ENCODE peak calls at places on chromosomes 6 and 20, in four cellular contexts. One of them, this sample, is unnamed.

GRCh38 chr20:41837669-41838224 is 219.6 kb upstream of the CHD6 start:
- DNase-seq in lung: no peak
- DNase-seq in OCI-LY7: no peak
- DNase-seq in A549: no peak
- DNase-seq in this sample: no peak

GRCh38 chr6:168291450-168291849 is 28.1 kb downstream of the DACT2 start:
- DNase-seq in A549: no peak
- DNase-seq in OCI-LY7: no peak
- DNase-seq in lung: no peak
- DNase-seq in this sample: no peak

GRCh38 chr20:1674361-1674760 is 16.8 kb upstream of the SIRPG start:
- DNase-seq in A549: no peak
- DNase-seq in lung: no peak
- DNase-seq in OCI-LY7: no peak
- DNase-seq in this sample: no peak

GRCh38 chr20:45347936-45348809 is at the start of gene SDC4:
- DNase-seq in OCI-LY7: no peak
- DNase-seq in A549: peak; percentile 51
- DNase-seq in lung: peak; percentile 60
- DNase-seq in this sample: peak; percentile 68

GRCh38 chr20:22601361-22602141 is 17.2 kb upstream of the FOXA2 start:
- DNase-seq in lung: no peak
- DNase-seq in OCI-LY7: no peak
- DNase-seq in A549: peak; percentile 70
- DNase-seq in this sample: no peak

GRCh38 chr6:157045831-157046454 is 268.8 kb downstream of the ARID1B start:
- DNase-seq in OCI-LY7: no peak
- DNase-seq in lung: no peak
- DNase-seq in A549: peak; percentile 57
- DNase-seq in this sample: no peak

GRCh38 chr6:133837801-133838349 is 51.0 kb upstream of the TCF21 start:
- DNase-seq in lung: peak; percentile 53
- DNase-seq in A549: peak; percentile 81
- DNase-seq in OCI-LY7: peak; percentile 21
- DNase-seq in this sample: peak; percentile 46

GRCh38 chr6:168088161-168089106 is 9.4 kb upstream of the FRMD1 start:
- DNase-seq in OCI-LY7: no peak
- DNase-seq in A549: no peak
- DNase-seq in lung: no peak
- DNase-seq in this sample: peak; percentile 36

GRCh38 chr6:159513074-159513473 is 180.0 kb downstream of the SOD2 start:
- DNase-seq in OCI-LY7: no peak
- DNase-seq in A549: no peak
- DNase-seq in lung: no peak
- DNase-seq in this sample: no peak

GRCh38 chr6:167786859-167787675 is 39.6 kb upstream of the AFDN start:
- DNase-seq in lung: no peak
- DNase-seq in OCI-LY7: no peak
- DNase-seq in A549: no peak
- DNase-seq in this sample: no peak

GRCh38 chr6:150478651-150479498 is 110.1 kb downstream of the IYD start:
- DNase-seq in A549: no peak
- DNase-seq in lung: no peak
- DNase-seq in OCI-LY7: no peak
- DNase-seq in this sample: no peak

GRCh38 chr6:136959471-136959891 is 37.4 kb downstream of the SLC35D3 start:
- DNase-seq in A549: no peak
- DNase-seq in lung: no peak
- DNase-seq in OCI-LY7: no peak
- DNase-seq in this sample: no peak
- H3K27ac ChIP-seq in A549: no peak overlapping the region
- H3K27ac ChIP-seq in lung: no peak overlapping the region
- H3K27ac ChIP-seq in OCI-LY7: no peak overlapping the region
- H3K27ac ChIP-seq in this sample: no peak overlapping the region

GRCh38 chr6:11017090-11017489 is 27.0 kb downstream of the ELOVL2 start:
- DNase-seq in lung: no peak
- DNase-seq in OCI-LY7: no peak
- DNase-seq in A549: no peak
- DNase-seq in this sample: no peak

GRCh38 chr6:11021714-11022113 is 22.4 kb downstream of the ELOVL2 start:
- DNase-seq in lung: no peak
- DNase-seq in A549: no peak
- DNase-seq in OCI-LY7: no peak
- DNase-seq in this sample: no peak

GRCh38 chr6:11016452-11016851 is 27.7 kb downstream of the ELOVL2 start:
- DNase-seq in lung: no peak
- DNase-seq in A549: no peak
- DNase-seq in OCI-LY7: no peak
- DNase-seq in this sample: no peak

GRCh38 chr6:11021003-11021402 is 23.1 kb downstream of the ELOVL2 start:
- DNase-seq in A549: no peak
- DNase-seq in OCI-LY7: no peak
- DNase-seq in lung: no peak
- DNase-seq in this sample: no peak

DNA sequence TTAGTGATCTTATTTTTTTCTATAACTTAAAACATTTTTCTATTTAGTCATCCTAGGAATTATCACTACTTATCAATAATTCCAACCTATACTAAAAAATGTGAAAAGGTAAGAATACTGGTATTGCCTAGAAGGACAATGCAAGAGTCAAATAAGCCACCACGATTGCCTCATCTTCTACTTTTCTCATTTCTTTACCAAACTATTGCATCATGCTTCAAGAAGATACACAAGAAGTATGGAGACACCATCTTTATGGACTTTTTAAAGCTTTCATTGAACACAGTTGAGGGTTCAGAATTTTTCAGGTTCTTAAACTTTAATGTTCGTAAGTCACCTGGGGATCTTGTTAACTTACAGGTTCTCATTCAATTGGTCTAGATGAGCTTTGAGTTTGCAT is 25.9 kb downstream of the ELOVL2 start:
- DNase-seq in A549: no peak
- DNase-seq in lung: no peak
- DNase-seq in OCI-LY7: no peak
- DNase-seq in this sample: no peak
- TF ChIP-seq CTCF in A549: no peak
- TF ChIP-seq CTCF in lung: no peak
- TF ChIP-seq CTCF in OCI-LY7: no peak
- TF ChIP-seq CTCF in this sample: no peak

GRCh38 chr20:48538058-48538825 is 289.6 kb downstream of the PREX1 start:
- DNase-seq in A549: peak; percentile 55
- DNase-seq in OCI-LY7: no peak
- DNase-seq in lung: peak; percentile 44
- DNase-seq in this sample: no peak
- H3K4me3 ChIP-seq in A549: no peak overlapping the region
- H3K4me3 ChIP-seq in OCI-LY7: no peak overlapping the region
- H3K4me3 ChIP-seq in lung: no peak overlapping the region
- H3K4me3 ChIP-seq in this sample: no peak overlapping the region

DNA sequence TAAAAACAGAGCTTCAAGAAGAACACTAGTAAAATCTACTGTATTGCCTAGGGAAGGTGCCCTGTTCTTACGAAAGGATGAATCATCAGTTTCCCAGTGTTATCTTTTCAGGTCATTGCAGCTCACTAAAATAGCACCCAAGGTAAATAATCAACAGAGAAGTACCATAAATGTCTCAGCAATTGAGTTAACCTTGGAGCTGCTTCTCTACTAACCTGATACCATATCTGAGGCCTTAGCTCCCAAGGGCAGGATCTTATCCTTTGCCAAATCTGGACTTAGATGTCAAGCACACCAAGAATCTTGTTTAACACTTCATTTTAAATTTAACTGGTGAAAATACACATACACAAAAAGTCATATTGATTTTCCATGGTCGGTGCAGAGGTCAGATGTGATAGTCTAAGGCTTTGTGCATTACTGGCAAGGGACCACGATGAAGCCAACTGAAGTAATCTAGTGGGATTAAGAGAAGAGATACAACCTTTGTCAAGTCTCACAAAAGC is 81.5 kb downstream of the EDN1 start:
- DNase-seq in lung: no peak
- DNase-seq in OCI-LY7: no peak
- DNase-seq in A549: peak; percentile 78
- DNase-seq in this sample: no peak
- H3K27ac ChIP-seq in lung: no peak overlapping the region
- H3K27ac ChIP-seq in OCI-LY7: no peak overlapping the region
- H3K27ac ChIP-seq in A549: peak overlapping the region; percentile 92
- H3K27ac ChIP-seq in this sample: no peak overlapping the region

GRCh38 chr20:18778993-18779392 is 34.6 kb upstream of the SCP2D1 start:
- DNase-seq in A549: no peak
- DNase-seq in OCI-LY7: no peak
- DNase-seq in lung: no peak
- DNase-seq in this sample: no peak
- TF ChIP-seq CTCF in A549: no peak
- TF ChIP-seq CTCF in OCI-LY7: no peak
- TF ChIP-seq CTCF in lung: no peak
- TF ChIP-seq CTCF in this sample: no peak

GRCh38 chr6:11113038-11113437 is 1.5 kb upstream of the ERVFRD-1 start:
- DNase-seq in lung: no peak
- DNase-seq in A549: no peak
- DNase-seq in OCI-LY7: no peak
- DNase-seq in this sample: no peak

GRCh38 chr6:11110921-11111768 is at the start of gene ERVFRD-1:
- DNase-seq in lung: no peak
- DNase-seq in A549: no peak
- DNase-seq in OCI-LY7: no peak
- DNase-seq in this sample: no peak

GRCh38 chr6:11111769-11112437 is 378 bp upstream of the ERVFRD-1 start:
- DNase-seq in OCI-LY7: no peak
- DNase-seq in A549: no peak
- DNase-seq in lung: no peak
- DNase-seq in this sample: no peak
- H3K4me3 ChIP-seq in OCI-LY7: no peak overlapping the region
- H3K4me3 ChIP-seq in A549: no peak overlapping the region
- H3K4me3 ChIP-seq in lung: no peak overlapping the region
- H3K4me3 ChIP-seq in this sample: no peak overlapping the region

GRCh38 chr20:38472513-38473352 is at the start of gene RALGAPB:
- DNase-seq in OCI-LY7: peak; percentile 99
- DNase-seq in A549: peak; percentile 99
- DNase-seq in lung: peak; percentile 99
- DNase-seq in this sample: peak; percentile 100
- H3K27ac ChIP-seq in OCI-LY7: no peak within 1 kb of the TSS
- H3K27ac ChIP-seq in A549: peak within 1 kb of the TSS; percentile 93
- H3K27ac ChIP-seq in lung: peak within 1 kb of the TSS; percentile 94
- H3K27ac ChIP-seq in this sample: peak within 1 kb of the TSS; percentile 82